ENCODE peak calls at places on chromosome 7, in four cellular contexts. N is lower leg skin, G is AG04450, S is suprapubic skin. E is an unnamed sample.

GRCh38 chr7:73893342-73894101 is 32.6 kb downstream of the TMEM270 start:
- DNase-seq in N (peak; percentile 95), G (no peak), S (peak; percentile 92), E (no peak)

GRCh38 chr7:39810710-39811109 is 139.3 kb upstream of the CDK13 start:
- DNase-seq in N (no peak), G (no peak), S (no peak), E (no peak)

GRCh38 chr7:4479367-4480039 is 202.6 kb upstream of the FOXK1 start:
- DNase-seq in N (peak; percentile 37), G (no peak), S (no peak), E (peak; percentile 74)

GRCh38 chr7:142603870-142604448 is 145.3 kb upstream of the PRSS1 start:
- DNase-seq in N (no peak), G (no peak), S (no peak), E (peak; percentile 58)

GRCh38 chr7:77548222-77548621 is 11.1 kb downstream of the PTPN12 start:
- DNase-seq in N (no peak), G (no peak), S (no peak), E (no peak)

GRCh38 chr7:117470777-117471176 is 9.0 kb upstream of the CFTR start:
- DNase-seq in N (peak; percentile 84), G (no peak), S (no peak), E (no peak)

GRCh38 chr7:128791968-128792319 is at the start of gene CCDC136:
- DNase-seq in N (peak; percentile 70), G (no peak), S (no peak), E (no peak)

GRCh38 chr7:50214141-50214670 is 90.3 kb upstream of the IKZF1 start:
- DNase-seq in N (no peak), G (no peak), S (no peak), E (no peak)

GRCh38 chr7:10312942-10313341 is 660.7 kb upstream of the PHF14 start:
- DNase-seq in N (no peak), G (no peak), S (no peak), E (no peak)

GRCh38 chr7:79761876-79762429 is 308.5 kb upstream of the MAGI2 start:
- DNase-seq in N (no peak), G (no peak), S (no peak), E (no peak)

GRCh38 chr7:44191171-44191570 is 1.9 kb upstream of the GCK start:
- DNase-seq in N (no peak), G (no peak), S (peak; percentile 12), E (no peak)

GRCh38 chr7:1668932-1669485 is 1.1 kb upstream of the ELFN1 start:
- DNase-seq in N (peak; percentile 76), G (no peak), S (peak; percentile 76), E (no peak)

GRCh38 chr7:936131-937054 is 18.1 kb downstream of the ADAP1 start:
- DNase-seq in N (no peak), G (no peak), S (no peak), E (peak; percentile 81)

GRCh38 chr7:17212188-17212587 is 86.3 kb upstream of the AHR start:
- DNase-seq in N (no peak), G (no peak), S (no peak), E (no peak)

GRCh38 chr7:30886608-30887011 is 25.0 kb upstream of the AQP1 start:
- DNase-seq in N (no peak), G (no peak), S (no peak), E (no peak)

GRCh38 chr7:138556771-138557484 is 96.9 kb downstream of the TRIM24 start:
- DNase-seq in N (no peak), G (no peak), S (no peak), E (no peak)

GRCh38 chr7:4711634-4712033 is 29.5 kb downstream of the FOXK1 start:
- DNase-seq in N (no peak), G (no peak), S (no peak), E (no peak)

GRCh38 chr7:118182618-118183253 is 1.2 kb upstream of the LSM8 start:
- DNase-seq in N (no peak), G (no peak), S (no peak), E (peak; percentile 13)

GRCh38 chr7:151549083-151549482 is 29.4 kb upstream of the RHEB start:
- DNase-seq in N (no peak), G (no peak), S (no peak), E (no peak)

GRCh38 chr7:36092221-36092771 is 60.8 kb upstream of the EEPD1 start:
- DNase-seq in N (peak; percentile 65), G (no peak), S (no peak), E (no peak)

GRCh38 chr7:36091571-36092176 is 61.4 kb upstream of the EEPD1 start:
- DNase-seq in N (peak; percentile 17), G (no peak), S (no peak), E (no peak)

GRCh38 chr7:36090976-36091375 is 62.1 kb upstream of the EEPD1 start:
- DNase-seq in N (no peak), G (no peak), S (no peak), E (no peak)

GRCh38 chr7:36100293-36100692 is 52.8 kb upstream of the EEPD1 start:
- DNase-seq in N (no peak), G (no peak), S (no peak), E (no peak)

GRCh38 chr7:36096460-36097095 is 56.5 kb upstream of the EEPD1 start:
- DNase-seq in N (peak; percentile 68), G (no peak), S (no peak), E (no peak)
- TF ChIP-seq CTCF in N (no peak), G (no peak), S (no peak), E (no peak)

GRCh38 chr7:127396184-127396583 is 3.7 kb upstream of the ZNF800 start:
- DNase-seq in N (no peak), G (no peak), S (no peak), E (no peak)
- TF ChIP-seq CTCF in N (no peak), G (peak; percentile 22), S (no peak), E (no peak)

GRCh38 chr7:23811540-23811939 is 101.5 kb downstream of the STK31 start:
- DNase-seq in N (no peak), G (no peak), S (no peak), E (no peak)
- TF ChIP-seq CTCF in N (no peak), G (peak; percentile 47), S (no peak), E (peak; percentile 78)

DNA sequence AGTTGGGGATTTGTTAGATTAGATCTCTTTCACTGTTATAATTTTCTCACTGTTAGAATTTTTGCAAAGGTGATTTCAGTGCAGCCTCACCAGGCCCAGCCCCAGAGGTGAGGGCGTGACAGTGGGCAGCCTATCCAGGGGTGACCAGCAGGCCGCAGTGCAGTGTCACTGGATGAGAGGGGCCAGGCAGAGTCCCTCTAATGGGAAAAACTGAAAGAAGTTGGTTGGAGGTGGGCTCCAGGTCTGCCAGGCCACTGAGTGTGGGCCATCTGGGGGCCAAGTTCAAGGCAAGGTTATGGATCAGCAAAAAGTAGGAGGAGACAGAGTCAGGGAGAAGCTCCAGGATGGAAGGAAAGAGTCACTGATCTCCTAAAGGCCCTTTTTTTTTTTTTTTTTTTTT is 90.5 kb upstream of the SDK1 start:
- DNase-seq in N (peak; percentile 70), G (no peak), S (no peak), E (no peak)
- TF ChIP-seq CTCF in N (no peak), G (no peak), S (no peak), E (no peak)

GRCh38 chr7:140673770-140674155 is 1.0 kb downstream of the ADCK2 start:
- DNase-seq in N (no peak), G (no peak), S (no peak), E (no peak)

GRCh38 chr7:140671966-140672365 is 779 bp upstream of the ADCK2 start:
- DNase-seq in N (no peak), G (no peak), S (no peak), E (no peak)

GRCh38 chr7:140672382-140673062 is at the start of gene ADCK2:
- DNase-seq in N (no peak), G (no peak), S (no peak), E (peak; percentile 63)

GRCh38 chr7:140674356-140674800 is 1.6 kb downstream of the ADCK2 start:
- DNase-seq in N (no peak), G (no peak), S (peak; percentile 15), E (no peak)

DNA sequence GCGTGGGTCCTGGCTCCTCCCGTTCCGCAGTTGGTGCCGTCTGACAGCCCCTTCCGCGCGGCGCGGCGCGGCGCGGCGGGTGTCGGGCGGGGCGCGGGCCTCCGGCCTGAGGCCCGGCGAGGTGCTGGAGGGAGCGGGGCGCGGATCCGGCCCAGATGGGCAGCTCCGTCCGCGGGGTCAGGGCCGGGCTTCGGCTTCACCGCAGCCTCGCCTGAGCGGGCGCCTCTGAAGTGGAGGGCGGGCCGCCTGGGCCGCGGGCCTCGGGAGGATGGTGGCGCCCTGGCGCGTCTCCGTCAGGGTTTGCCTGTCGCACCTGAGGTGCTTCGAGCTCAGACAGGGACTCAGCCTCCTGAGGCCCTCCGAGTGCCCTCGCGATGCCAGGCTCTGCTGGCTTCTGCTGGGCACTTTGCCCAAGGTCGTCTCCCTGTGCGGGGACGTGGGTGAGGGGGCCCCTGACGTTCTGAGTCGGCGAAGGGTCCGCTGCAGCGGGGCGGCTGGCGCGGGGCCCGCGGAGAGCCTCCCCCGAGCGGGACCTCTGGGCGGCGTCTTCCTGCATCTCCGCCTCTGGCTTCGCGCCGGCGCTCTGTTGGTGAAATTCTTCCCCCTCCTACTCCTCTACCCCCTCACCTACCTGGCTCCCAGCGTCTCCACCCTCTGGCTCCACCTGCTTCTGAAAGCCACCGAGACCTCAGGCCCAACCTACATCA is 471 bp downstream of the ADCK2 start:
- DNase-seq in N (peak; percentile 92), G (no peak), S (no peak), E (peak; percentile 62)
- TF ChIP-seq CTCF in N (no peak), G (no peak), S (no peak), E (no peak)

GRCh38 chr7:47485640-47486435 is 96.1 kb downstream of the TNS3 start:
- DNase-seq in N (no peak), G (no peak), S (no peak), E (peak; percentile 75)

GRCh38 chr7:47482013-47482761 is 99.7 kb downstream of the TNS3 start:
- DNase-seq in N (no peak), G (peak; percentile 89), S (no peak), E (peak; percentile 69)

GRCh38 chr7:47484457-47484856 is 97.5 kb downstream of the TNS3 start:
- DNase-seq in N (no peak), G (no peak), S (no peak), E (no peak)

GRCh38 chr7:47484923-47485639 is 96.8 kb downstream of the TNS3 start:
- DNase-seq in N (no peak), G (no peak), S (no peak), E (no peak)

DNA sequence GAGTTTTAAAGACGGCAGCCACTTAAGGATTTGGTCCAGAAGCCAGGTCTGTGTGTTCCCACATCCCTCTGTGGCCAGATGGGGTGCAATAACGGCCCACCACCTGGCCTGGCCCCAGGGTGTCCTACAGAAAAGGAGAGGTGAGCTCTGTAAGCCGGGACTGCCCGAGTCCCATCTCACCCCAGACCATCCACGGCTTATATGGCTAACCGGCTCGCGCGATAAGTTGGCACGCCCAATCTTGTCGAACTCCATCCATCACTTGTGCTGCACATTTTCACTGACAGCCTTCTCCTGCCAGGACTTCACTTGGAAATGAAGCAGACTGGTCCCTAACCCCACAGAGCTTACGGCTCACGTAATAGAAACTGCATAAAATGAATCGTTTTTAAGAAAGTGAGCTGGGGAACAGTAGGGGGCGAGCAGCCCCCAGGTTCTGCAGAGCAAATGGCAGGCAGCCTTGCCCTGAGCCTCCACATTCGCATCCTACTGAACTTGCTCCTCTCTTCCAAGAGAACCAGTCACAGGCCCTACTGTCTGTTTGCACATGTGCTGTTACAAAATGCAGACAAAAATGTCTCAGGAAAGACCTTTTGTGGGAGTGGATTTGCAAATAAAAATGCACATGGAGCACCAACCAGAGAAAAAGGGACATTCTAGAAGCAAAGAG is 98.2 kb downstream of the TNS3 start:
- DNase-seq in N (no peak), G (no peak), S (no peak), E (no peak)
- TF ChIP-seq CTCF in N (no peak), G (peak; percentile 24), S (no peak), E (peak; percentile 15)

GRCh38 chr7:123966936-123967335 is 41.9 kb downstream of the SPAM1 start:
- DNase-seq in N (no peak), G (no peak), S (no peak), E (peak; percentile 7)
- TF ChIP-seq CTCF in N (no peak), G (peak; percentile 19), S (no peak), E (no peak)

E was measured in Calu3.